ENCODE peak calls at places on chromosomes 11 and 22, in seven cellular contexts. One of them, this sample, is unnamed.

GRCh38 chr11:11396290-11397042 is 43.4 kb upstream of the CSNK2A3 start:
- DNase-seq in SK-N-SH: no peak
- DNase-seq in GM12892: no peak
- DNase-seq in GM12878: no peak
- DNase-seq in K562: no peak
- DNase-seq in H1: no peak
- DNase-seq in HepG2: no peak
- DNase-seq in this sample: no peak

GRCh38 chr22:43273902-43274484 is 69.2 kb downstream of the SCUBE1 start:
- DNase-seq in SK-N-SH: peak
- DNase-seq in GM12892: peak
- DNase-seq in GM12878: peak
- DNase-seq in K562: peak
- DNase-seq in H1: peak
- DNase-seq in HepG2: peak
- DNase-seq in this sample: peak

GRCh38 chr22:23251445-23252093 is 71.3 kb downstream of the BCR start:
- DNase-seq in SK-N-SH: no peak
- DNase-seq in GM12892: no peak
- DNase-seq in GM12878: no peak
- DNase-seq in K562: no peak
- DNase-seq in H1: no peak
- DNase-seq in HepG2: peak
- DNase-seq in this sample: no peak

GRCh38 chr11:86588566-86589090 is 83.8 kb downstream of the ME3 start:
- DNase-seq in SK-N-SH: no peak
- DNase-seq in GM12892: no peak
- DNase-seq in GM12878: no peak
- DNase-seq in K562: no peak
- DNase-seq in H1: no peak
- DNase-seq in HepG2: no peak
- DNase-seq in this sample: no peak

GRCh38 chr11:102546427-102546826 is 15.9 kb upstream of the MMP7 start:
- DNase-seq in SK-N-SH: no peak
- DNase-seq in GM12892: no peak
- DNase-seq in GM12878: no peak
- DNase-seq in K562: no peak
- DNase-seq in H1: no peak
- DNase-seq in HepG2: no peak
- DNase-seq in this sample: no peak

GRCh38 chr11:72771507-72771906 is 19.3 kb upstream of the ARAP1 start:
- DNase-seq in SK-N-SH: peak
- DNase-seq in GM12892: no peak
- DNase-seq in GM12878: no peak
- DNase-seq in K562: peak
- DNase-seq in H1: no peak
- DNase-seq in HepG2: no peak
- DNase-seq in this sample: no peak

GRCh38 chr11:104705475-104706195 is 192.6 kb downstream of the CASP12 start:
- DNase-seq in SK-N-SH: no peak
- DNase-seq in GM12892: peak
- DNase-seq in GM12878: peak
- DNase-seq in K562: no peak
- DNase-seq in H1: no peak
- DNase-seq in HepG2: no peak
- DNase-seq in this sample: peak

GRCh38 chr11:116331381-116331780 is 441.4 kb downstream of the BUD13 start:
- DNase-seq in SK-N-SH: no peak
- DNase-seq in GM12892: no peak
- DNase-seq in GM12878: no peak
- DNase-seq in K562: no peak
- DNase-seq in H1: no peak
- DNase-seq in HepG2: no peak
- DNase-seq in this sample: no peak

GRCh38 chr11:40241524-40242037 is 1217.9 kb downstream of the LRRC4C start:
- DNase-seq in SK-N-SH: no peak
- DNase-seq in GM12892: peak
- DNase-seq in GM12878: peak
- DNase-seq in K562: no peak
- DNase-seq in H1: no peak
- DNase-seq in HepG2: no peak
- DNase-seq in this sample: peak

GRCh38 chr11:33507356-33507755 is 193.3 kb downstream of the C11orf91 start:
- DNase-seq in SK-N-SH: no peak
- DNase-seq in GM12892: no peak
- DNase-seq in GM12878: no peak
- DNase-seq in K562: no peak
- DNase-seq in H1: no peak
- DNase-seq in HepG2: no peak
- DNase-seq in this sample: no peak

GRCh38 chr11:26017903-26018750 is 313.8 kb upstream of the ANO3 start:
- DNase-seq in SK-N-SH: no peak
- DNase-seq in GM12892: no peak
- DNase-seq in GM12878: no peak
- DNase-seq in K562: no peak
- DNase-seq in H1: no peak
- DNase-seq in HepG2: no peak
- DNase-seq in this sample: no peak

GRCh38 chr11:73218106-73218829 is at the start of gene P2RY2:
- DNase-seq in SK-N-SH: peak
- DNase-seq in GM12892: no peak
- DNase-seq in GM12878: no peak
- DNase-seq in K562: no peak
- DNase-seq in H1: peak
- DNase-seq in HepG2: peak
- DNase-seq in this sample: peak

GRCh38 chr11:44313701-44314489 is 4.0 kb upstream of the ALX4 start:
- DNase-seq in SK-N-SH: no peak
- DNase-seq in GM12892: no peak
- DNase-seq in GM12878: no peak
- DNase-seq in K562: no peak
- DNase-seq in H1: no peak
- DNase-seq in HepG2: no peak
- DNase-seq in this sample: no peak

GRCh38 chr11:131579932-131580387 is 209.5 kb downstream of the NTM start:
- DNase-seq in SK-N-SH: peak
- DNase-seq in GM12892: peak
- DNase-seq in GM12878: no peak
- DNase-seq in K562: peak
- DNase-seq in H1: no peak
- DNase-seq in HepG2: peak
- DNase-seq in this sample: peak

GRCh38 chr11:121696177-121696863 is 243.6 kb upstream of the SORL1-AS1 start:
- DNase-seq in SK-N-SH: no peak
- DNase-seq in GM12892: no peak
- DNase-seq in GM12878: no peak
- DNase-seq in K562: no peak
- DNase-seq in H1: no peak
- DNase-seq in HepG2: no peak
- DNase-seq in this sample: no peak

GRCh38 chr11:8691601-8692000 is 9.0 kb downstream of the RPL27A start:
- DNase-seq in SK-N-SH: no peak
- DNase-seq in GM12892: no peak
- DNase-seq in GM12878: no peak
- DNase-seq in K562: no peak
- DNase-seq in H1: no peak
- DNase-seq in HepG2: no peak
- DNase-seq in this sample: no peak

GRCh38 chr11:81059356-81059755 is 1618.5 kb upstream of the TENM4 start:
- DNase-seq in SK-N-SH: no peak
- DNase-seq in GM12892: no peak
- DNase-seq in GM12878: no peak
- DNase-seq in K562: no peak
- DNase-seq in H1: no peak
- DNase-seq in HepG2: no peak
- DNase-seq in this sample: no peak

GRCh38 chr11:12207384-12208150 is 97.2 kb downstream of the MICAL2 start:
- DNase-seq in SK-N-SH: no peak
- DNase-seq in GM12892: no peak
- DNase-seq in GM12878: no peak
- DNase-seq in K562: no peak
- DNase-seq in H1: no peak
- DNase-seq in HepG2: no peak
- DNase-seq in this sample: no peak

GRCh38 chr22:29814003-29814402 is 24.1 kb downstream of the ASCC2 start:
- DNase-seq in SK-N-SH: no peak
- DNase-seq in GM12892: no peak
- DNase-seq in GM12878: no peak
- DNase-seq in K562: no peak
- DNase-seq in H1: no peak
- DNase-seq in HepG2: no peak
- DNase-seq in this sample: no peak

GRCh38 chr11:107704432-107704831 is 7.4 kb downstream of the SLN start:
- DNase-seq in SK-N-SH: no peak
- DNase-seq in GM12892: no peak
- DNase-seq in GM12878: no peak
- DNase-seq in K562: no peak
- DNase-seq in H1: no peak
- DNase-seq in HepG2: no peak
- DNase-seq in this sample: no peak
- TF ChIP-seq TAF1 in SK-N-SH: no peak
- TF ChIP-seq TAF1 in GM12892: no peak
- TF ChIP-seq TAF1 in GM12878: no peak
- TF ChIP-seq TAF1 in K562: no peak
- TF ChIP-seq TAF1 in H1: no peak
- TF ChIP-seq TAF1 in HepG2: no peak
- TF ChIP-seq TAF1 in this sample: no peak

GRCh38 chr11:67996622-67997459 is 7.1 kb downstream of the UNC93B1 start:
- DNase-seq in SK-N-SH: peak
- DNase-seq in GM12892: peak
- DNase-seq in GM12878: no peak
- DNase-seq in K562: peak
- DNase-seq in H1: peak
- DNase-seq in HepG2: no peak
- DNase-seq in this sample: no peak
- TF ChIP-seq TAF1 in SK-N-SH: no peak
- TF ChIP-seq TAF1 in GM12892: no peak
- TF ChIP-seq TAF1 in GM12878: no peak
- TF ChIP-seq TAF1 in K562: no peak
- TF ChIP-seq TAF1 in H1: no peak
- TF ChIP-seq TAF1 in HepG2: no peak
- TF ChIP-seq TAF1 in this sample: no peak

GRCh38 chr22:44828193-44828592 is 75.8 kb downstream of the ARHGAP8 start:
- DNase-seq in SK-N-SH: peak
- DNase-seq in GM12892: no peak
- DNase-seq in GM12878: no peak
- DNase-seq in K562: peak
- DNase-seq in H1: no peak
- DNase-seq in HepG2: no peak
- DNase-seq in this sample: no peak
- TF ChIP-seq TAF1 in SK-N-SH: no peak
- TF ChIP-seq TAF1 in GM12892: no peak
- TF ChIP-seq TAF1 in GM12878: no peak
- TF ChIP-seq TAF1 in K562: no peak
- TF ChIP-seq TAF1 in H1: no peak
- TF ChIP-seq TAF1 in HepG2: no peak
- TF ChIP-seq TAF1 in this sample: no peak

GRCh38 chr22:30860176-30861105 is 108.1 kb downstream of the MORC2 start:
- DNase-seq in SK-N-SH: peak
- DNase-seq in GM12892: no peak
- DNase-seq in GM12878: no peak
- DNase-seq in K562: peak
- DNase-seq in H1: no peak
- DNase-seq in HepG2: no peak
- DNase-seq in this sample: peak
- TF ChIP-seq TAF1 in SK-N-SH: no peak
- TF ChIP-seq TAF1 in GM12892: no peak
- TF ChIP-seq TAF1 in GM12878: no peak
- TF ChIP-seq TAF1 in K562: no peak
- TF ChIP-seq TAF1 in H1: no peak
- TF ChIP-seq TAF1 in HepG2: no peak
- TF ChIP-seq TAF1 in this sample: no peak

DNA sequence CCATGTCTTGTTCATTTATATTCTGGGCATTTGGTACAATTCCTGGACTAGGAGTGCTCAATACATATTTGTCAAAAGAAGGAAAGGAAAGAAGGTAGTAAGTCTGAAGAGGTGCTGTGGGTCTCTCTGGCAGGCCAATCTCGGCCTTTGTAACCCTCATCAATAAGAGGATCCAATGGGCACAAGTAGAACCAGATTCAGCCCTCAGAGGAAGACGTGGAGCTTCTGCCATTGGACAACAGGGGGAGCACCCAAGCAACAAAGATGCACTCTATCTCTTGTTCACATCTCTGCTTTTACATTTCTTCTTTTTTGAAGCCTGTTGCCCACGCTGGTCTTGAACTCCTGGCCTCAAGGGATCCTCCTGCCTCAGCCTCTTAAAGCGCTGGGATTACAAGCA is 2.2 kb upstream of the VPS11 start:
- DNase-seq in SK-N-SH: peak
- DNase-seq in GM12892: no peak
- DNase-seq in GM12878: no peak
- DNase-seq in K562: peak
- DNase-seq in H1: no peak
- DNase-seq in HepG2: peak
- DNase-seq in this sample: no peak
- TF ChIP-seq TAF1 in SK-N-SH: no peak
- TF ChIP-seq TAF1 in GM12892: no peak
- TF ChIP-seq TAF1 in GM12878: no peak
- TF ChIP-seq TAF1 in K562: no peak
- TF ChIP-seq TAF1 in H1: no peak
- TF ChIP-seq TAF1 in HepG2: no peak
- TF ChIP-seq TAF1 in this sample: no peak

GRCh38 chr22:32475428-32476010 is 908 bp downstream of the FBXO7 start:
- DNase-seq in SK-N-SH: peak
- DNase-seq in GM12892: no peak
- DNase-seq in GM12878: no peak
- DNase-seq in K562: no peak
- DNase-seq in H1: no peak
- DNase-seq in HepG2: no peak
- DNase-seq in this sample: no peak
- TF ChIP-seq TAF1 in SK-N-SH: no peak
- TF ChIP-seq TAF1 in GM12892: no peak
- TF ChIP-seq TAF1 in GM12878: no peak
- TF ChIP-seq TAF1 in K562: no peak
- TF ChIP-seq TAF1 in H1: peak
- TF ChIP-seq TAF1 in HepG2: no peak
- TF ChIP-seq TAF1 in this sample: no peak

GRCh38 chr11:46353706-46354105 is 6.4 kb downstream of the DGKZ start:
- DNase-seq in SK-N-SH: no peak
- DNase-seq in GM12892: no peak
- DNase-seq in GM12878: no peak
- DNase-seq in K562: no peak
- DNase-seq in H1: no peak
- DNase-seq in HepG2: no peak
- DNase-seq in this sample: no peak
- TF ChIP-seq TAF1 in SK-N-SH: no peak
- TF ChIP-seq TAF1 in GM12892: no peak
- TF ChIP-seq TAF1 in GM12878: no peak
- TF ChIP-seq TAF1 in K562: no peak
- TF ChIP-seq TAF1 in H1: no peak
- TF ChIP-seq TAF1 in HepG2: no peak
- TF ChIP-seq TAF1 in this sample: no peak

DNA sequence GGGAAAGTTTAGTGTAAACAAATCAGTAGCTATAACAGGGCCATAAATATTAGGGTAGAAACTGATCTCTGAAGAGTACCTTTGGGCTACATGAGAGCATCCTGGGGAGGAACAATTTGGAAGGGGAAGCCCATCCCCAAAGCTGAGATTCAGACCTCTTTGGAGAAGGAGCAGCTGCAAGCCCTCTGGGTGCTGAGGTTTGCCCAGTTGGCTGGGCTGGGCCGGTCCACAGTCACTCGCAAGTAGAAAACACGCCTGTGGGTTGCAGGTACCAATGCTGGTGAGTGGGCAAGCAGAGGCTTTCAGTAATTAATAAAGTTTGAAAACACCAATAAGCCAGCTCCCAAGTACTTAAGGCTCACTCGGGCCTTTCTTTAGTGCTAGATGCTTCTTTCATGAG is 124.5 kb downstream of the ARHGAP8 start:
- DNase-seq in SK-N-SH: no peak
- DNase-seq in GM12892: no peak
- DNase-seq in GM12878: no peak
- DNase-seq in K562: no peak
- DNase-seq in H1: no peak
- DNase-seq in HepG2: no peak
- DNase-seq in this sample: no peak
- TF ChIP-seq TAF1 in SK-N-SH: no peak
- TF ChIP-seq TAF1 in GM12892: no peak
- TF ChIP-seq TAF1 in GM12878: no peak
- TF ChIP-seq TAF1 in K562: no peak
- TF ChIP-seq TAF1 in H1: no peak
- TF ChIP-seq TAF1 in HepG2: no peak
- TF ChIP-seq TAF1 in this sample: no peak

This sample was measured in GM12891.